ENCODE peak calls at places on chromosomes 7 and 10, in ten cellular contexts. One of them, this sample, is unnamed.

GRCh38 chr10:14653271-14654161 is 121.2 kb downstream of the FAM107B start:
- DNase-seq in mammary epithelial cell: peak
- DNase-seq in Karpas-422: peak
- DNase-seq in heart left ventricle: no peak
- DNase-seq in AG10803: peak
- DNase-seq in mesenchymal stem cell: peak
- DNase-seq in GM06990: no peak
- DNase-seq in GM23248: peak
- DNase-seq in fibroblast of lung: peak
- DNase-seq in pancreas: peak
- DNase-seq in this sample: peak

GRCh38 chr10:4131407-4132215 is 346.6 kb upstream of the KLF6 start:
- DNase-seq in mammary epithelial cell: peak
- DNase-seq in Karpas-422: peak
- DNase-seq in heart left ventricle: no peak
- DNase-seq in AG10803: peak
- DNase-seq in mesenchymal stem cell: peak
- DNase-seq in GM06990: peak
- DNase-seq in GM23248: peak
- DNase-seq in fibroblast of lung: peak
- DNase-seq in pancreas: no peak
- DNase-seq in this sample: peak

GRCh38 chr10:132307823-132308587 is at the start of gene STK32C:
- DNase-seq in mammary epithelial cell: peak
- DNase-seq in Karpas-422: no peak
- DNase-seq in heart left ventricle: peak
- DNase-seq in AG10803: peak
- DNase-seq in mesenchymal stem cell: peak
- DNase-seq in GM06990: peak
- DNase-seq in GM23248: peak
- DNase-seq in fibroblast of lung: peak
- DNase-seq in pancreas: peak
- DNase-seq in this sample: peak

GRCh38 chr10:73416571-73416970 is 2.7 kb upstream of the ANXA7 start:
- DNase-seq in mammary epithelial cell: no peak
- DNase-seq in Karpas-422: no peak
- DNase-seq in heart left ventricle: no peak
- DNase-seq in AG10803: no peak
- DNase-seq in mesenchymal stem cell: no peak
- DNase-seq in GM06990: no peak
- DNase-seq in GM23248: no peak
- DNase-seq in fibroblast of lung: no peak
- DNase-seq in pancreas: no peak
- DNase-seq in this sample: no peak

GRCh38 chr7:79282882-79283602 is 170.4 kb downstream of the MAGI2 start:
- DNase-seq in mammary epithelial cell: peak
- DNase-seq in Karpas-422: no peak
- DNase-seq in heart left ventricle: no peak
- DNase-seq in AG10803: peak
- DNase-seq in mesenchymal stem cell: peak
- DNase-seq in GM06990: no peak
- DNase-seq in GM23248: peak
- DNase-seq in fibroblast of lung: peak
- DNase-seq in pancreas: no peak
- DNase-seq in this sample: peak

GRCh38 chr7:2004841-2005351 is 227.8 kb downstream of the MAD1L1 start:
- DNase-seq in mammary epithelial cell: no peak
- DNase-seq in Karpas-422: no peak
- DNase-seq in heart left ventricle: peak
- DNase-seq in AG10803: no peak
- DNase-seq in mesenchymal stem cell: no peak
- DNase-seq in GM06990: no peak
- DNase-seq in GM23248: no peak
- DNase-seq in fibroblast of lung: no peak
- DNase-seq in pancreas: peak
- DNase-seq in this sample: no peak

GRCh38 chr7:148262721-148263229 is 327.8 kb upstream of the C7orf33 start:
- DNase-seq in mammary epithelial cell: peak
- DNase-seq in Karpas-422: peak
- DNase-seq in heart left ventricle: peak
- DNase-seq in AG10803: peak
- DNase-seq in mesenchymal stem cell: peak
- DNase-seq in GM06990: peak
- DNase-seq in GM23248: peak
- DNase-seq in fibroblast of lung: peak
- DNase-seq in pancreas: peak
- DNase-seq in this sample: peak

GRCh38 chr7:129240119-129240815 is 15.4 kb downstream of the AHCYL2 start:
- DNase-seq in mammary epithelial cell: peak
- DNase-seq in Karpas-422: no peak
- DNase-seq in heart left ventricle: no peak
- DNase-seq in AG10803: peak
- DNase-seq in mesenchymal stem cell: no peak
- DNase-seq in GM06990: no peak
- DNase-seq in GM23248: peak
- DNase-seq in fibroblast of lung: no peak
- DNase-seq in pancreas: no peak
- DNase-seq in this sample: peak

GRCh38 chr10:79347226-79347893 is at the start of gene PPIF:
- DNase-seq in mammary epithelial cell: peak
- DNase-seq in Karpas-422: peak
- DNase-seq in heart left ventricle: peak
- DNase-seq in AG10803: peak
- DNase-seq in mesenchymal stem cell: peak
- DNase-seq in GM06990: peak
- DNase-seq in GM23248: peak
- DNase-seq in fibroblast of lung: peak
- DNase-seq in pancreas: peak
- DNase-seq in this sample: peak

GRCh38 chr10:51301644-51302043 is 227.4 kb downstream of the PRKG1 start:
- DNase-seq in mammary epithelial cell: no peak
- DNase-seq in Karpas-422: no peak
- DNase-seq in heart left ventricle: no peak
- DNase-seq in AG10803: peak
- DNase-seq in mesenchymal stem cell: peak
- DNase-seq in GM06990: no peak
- DNase-seq in GM23248: peak
- DNase-seq in fibroblast of lung: peak
- DNase-seq in pancreas: no peak
- DNase-seq in this sample: peak

GRCh38 chr7:50564630-50565558 is at the start of gene DDC:
- DNase-seq in mammary epithelial cell: no peak
- DNase-seq in Karpas-422: no peak
- DNase-seq in heart left ventricle: no peak
- DNase-seq in AG10803: no peak
- DNase-seq in mesenchymal stem cell: no peak
- DNase-seq in GM06990: no peak
- DNase-seq in GM23248: no peak
- DNase-seq in fibroblast of lung: no peak
- DNase-seq in pancreas: no peak
- DNase-seq in this sample: no peak
- H3K4me3 ChIP-seq in mammary epithelial cell: no peak
- H3K4me3 ChIP-seq in Karpas-422: no peak
- H3K4me3 ChIP-seq in heart left ventricle: no peak
- H3K4me3 ChIP-seq in AG10803: no peak
- H3K4me3 ChIP-seq in mesenchymal stem cell: no peak
- H3K4me3 ChIP-seq in GM06990: no peak
- H3K4me3 ChIP-seq in GM23248: no peak
- H3K4me3 ChIP-seq in fibroblast of lung: no peak
- H3K4me3 ChIP-seq in pancreas: peak
- H3K4me3 ChIP-seq in this sample: no peak

GRCh38 chr10:62374862-62375710 is 917 bp downstream of the ZNF365 start:
- DNase-seq in mammary epithelial cell: peak
- DNase-seq in Karpas-422: no peak
- DNase-seq in heart left ventricle: no peak
- DNase-seq in AG10803: peak
- DNase-seq in mesenchymal stem cell: no peak
- DNase-seq in GM06990: no peak
- DNase-seq in GM23248: peak
- DNase-seq in fibroblast of lung: no peak
- DNase-seq in pancreas: no peak
- DNase-seq in this sample: peak
- H3K4me3 ChIP-seq in mammary epithelial cell: peak
- H3K4me3 ChIP-seq in Karpas-422: no peak
- H3K4me3 ChIP-seq in heart left ventricle: no peak
- H3K4me3 ChIP-seq in AG10803: no peak
- H3K4me3 ChIP-seq in mesenchymal stem cell: peak
- H3K4me3 ChIP-seq in GM06990: no peak
- H3K4me3 ChIP-seq in GM23248: peak
- H3K4me3 ChIP-seq in fibroblast of lung: peak
- H3K4me3 ChIP-seq in pancreas: no peak
- H3K4me3 ChIP-seq in this sample: peak

DNA sequence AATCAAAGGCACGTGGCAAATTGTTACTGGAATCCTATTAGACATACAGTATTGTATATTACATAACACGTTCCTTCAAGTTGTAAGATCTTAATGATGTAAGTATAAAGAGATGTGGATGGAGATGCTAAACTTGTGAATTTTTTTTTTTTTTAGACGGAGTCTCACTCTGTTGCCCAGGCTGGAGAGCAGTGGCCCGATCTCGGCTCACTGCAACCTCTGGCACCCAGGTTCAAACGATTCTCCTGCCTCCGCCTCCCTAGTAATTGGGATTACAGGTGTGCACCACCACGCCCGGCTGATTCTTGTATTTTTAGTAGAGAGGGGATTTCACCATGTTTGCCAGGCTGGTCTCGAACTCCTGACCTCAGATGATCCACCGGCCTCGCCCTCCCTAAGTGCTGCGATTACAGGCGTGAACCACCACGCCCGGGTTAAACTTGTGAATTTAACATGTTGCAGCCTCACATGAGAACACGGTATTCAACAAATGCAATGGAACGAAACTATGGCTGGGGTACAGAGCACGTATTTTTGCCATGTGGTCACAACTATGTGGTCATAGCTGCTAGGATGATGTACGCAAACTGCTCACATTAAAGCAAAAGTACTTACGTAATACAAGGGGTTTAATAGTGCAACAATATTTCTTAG is 818 bp upstream of the SUPV3L1 start:
- DNase-seq in mammary epithelial cell: no peak
- DNase-seq in Karpas-422: no peak
- DNase-seq in heart left ventricle: no peak
- DNase-seq in AG10803: peak
- DNase-seq in mesenchymal stem cell: no peak
- DNase-seq in GM06990: no peak
- DNase-seq in GM23248: peak
- DNase-seq in fibroblast of lung: peak
- DNase-seq in pancreas: peak
- DNase-seq in this sample: peak
- H3K4me3 ChIP-seq in mammary epithelial cell: peak
- H3K4me3 ChIP-seq in Karpas-422: peak
- H3K4me3 ChIP-seq in heart left ventricle: peak
- H3K4me3 ChIP-seq in AG10803: peak
- H3K4me3 ChIP-seq in mesenchymal stem cell: peak
- H3K4me3 ChIP-seq in GM06990: peak
- H3K4me3 ChIP-seq in GM23248: peak
- H3K4me3 ChIP-seq in fibroblast of lung: peak
- H3K4me3 ChIP-seq in pancreas: peak
- H3K4me3 ChIP-seq in this sample: peak

DNA sequence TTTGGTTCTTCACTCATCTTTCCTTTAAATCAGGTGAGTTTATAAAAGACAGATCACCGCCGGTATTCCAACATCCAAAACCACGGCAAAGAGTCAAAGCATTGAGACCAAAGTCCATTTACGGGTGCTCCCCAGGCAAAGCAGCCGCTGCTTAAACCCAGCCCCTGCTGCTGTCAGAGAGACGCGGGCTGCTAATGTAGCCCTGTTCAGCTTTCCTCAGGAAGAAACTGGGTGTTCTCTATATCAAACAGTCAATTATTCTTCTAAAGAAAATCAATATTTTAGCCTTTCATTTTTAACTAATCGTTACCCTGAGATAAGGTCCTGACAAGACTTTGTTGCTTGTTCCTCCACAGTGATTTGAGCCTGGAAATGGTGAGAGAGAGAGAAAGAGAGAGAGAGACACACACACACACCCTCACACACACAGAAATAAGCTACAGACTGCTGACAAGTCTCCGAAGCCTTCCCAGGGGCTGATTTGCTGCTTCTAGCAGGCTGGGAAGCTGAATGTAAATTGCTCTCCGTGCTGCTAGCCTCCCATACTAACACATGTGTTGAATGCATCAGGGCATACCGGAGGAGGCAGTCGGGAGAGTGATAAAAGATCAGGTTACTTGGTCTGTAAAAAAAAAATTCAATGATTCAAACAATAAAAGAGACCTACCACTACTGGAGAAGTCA is 183.0 kb upstream of the ANK3 start:
- DNase-seq in mammary epithelial cell: peak
- DNase-seq in Karpas-422: no peak
- DNase-seq in heart left ventricle: peak
- DNase-seq in AG10803: peak
- DNase-seq in mesenchymal stem cell: peak
- DNase-seq in GM06990: no peak
- DNase-seq in GM23248: peak
- DNase-seq in fibroblast of lung: peak
- DNase-seq in pancreas: peak
- DNase-seq in this sample: peak
- H3K4me3 ChIP-seq in mammary epithelial cell: peak
- H3K4me3 ChIP-seq in Karpas-422: peak
- H3K4me3 ChIP-seq in heart left ventricle: peak
- H3K4me3 ChIP-seq in AG10803: peak
- H3K4me3 ChIP-seq in mesenchymal stem cell: peak
- H3K4me3 ChIP-seq in GM06990: no peak
- H3K4me3 ChIP-seq in GM23248: peak
- H3K4me3 ChIP-seq in fibroblast of lung: peak
- H3K4me3 ChIP-seq in pancreas: no peak
- H3K4me3 ChIP-seq in this sample: peak

GRCh38 chr7:45889367-45890067 is 1.2 kb downstream of the IGFBP1 start:
- DNase-seq in mammary epithelial cell: no peak
- DNase-seq in Karpas-422: no peak
- DNase-seq in heart left ventricle: no peak
- DNase-seq in AG10803: no peak
- DNase-seq in mesenchymal stem cell: peak
- DNase-seq in GM06990: no peak
- DNase-seq in GM23248: no peak
- DNase-seq in fibroblast of lung: no peak
- DNase-seq in pancreas: no peak
- DNase-seq in this sample: no peak
- H3K4me3 ChIP-seq in mammary epithelial cell: no peak
- H3K4me3 ChIP-seq in Karpas-422: no peak
- H3K4me3 ChIP-seq in heart left ventricle: no peak
- H3K4me3 ChIP-seq in AG10803: no peak
- H3K4me3 ChIP-seq in mesenchymal stem cell: no peak
- H3K4me3 ChIP-seq in GM06990: no peak
- H3K4me3 ChIP-seq in GM23248: no peak
- H3K4me3 ChIP-seq in fibroblast of lung: no peak
- H3K4me3 ChIP-seq in pancreas: no peak
- H3K4me3 ChIP-seq in this sample: no peak